ENCODE peak calls at places on chromosomes 4 and X, in six cellular contexts. L, Y, G, F, V and M are unnamed samples.
A peak's percentile ranks its signal among the peaks of the same experiment; 100 is the strongest.

GRCh38 chr4:88033309-88033708 is 25.9 kb downstream of the PKD2 start:
- DNase-seq in L (peak; percentile 71), Y (peak; percentile 51), G (peak; percentile 71), F (peak; percentile 34), V (peak; percentile 74), M (peak; percentile 24)

GRCh38 chrX:31590581-31591113 is 518.8 kb upstream of the FTHL17 start:
- DNase-seq in L (no peak), Y (peak; percentile 69), G (peak; percentile 0), F (no peak), V (peak; percentile 11), M (no peak)

GRCh38 chrX:17374619-17375360 is at the start of gene NHS:
- DNase-seq in L (no peak), Y (peak; percentile 75), G (no peak), F (peak; percentile 61), V (peak; percentile 83), M (peak; percentile 73)

GRCh38 chr4:7204656-7205387 is 12.5 kb downstream of the SORCS2 start:
- DNase-seq in L (no peak), Y (no peak), G (no peak), F (no peak), V (no peak), M (no peak)

GRCh38 chr4:47664051-47664826 is 173.6 kb downstream of the CORIN start:
- DNase-seq in L (no peak), Y (no peak), G (no peak), F (no peak), V (no peak), M (no peak)

GRCh38 chrX:17591741-17592110 is 145.6 kb upstream of the SCML1 start:
- DNase-seq in L (peak; percentile 55), Y (peak; percentile 85), G (no peak), F (no peak), V (peak; percentile 62), M (peak; percentile 65)

GRCh38 chr4:3372933-3373465 is 68.8 kb upstream of the HGFAC start:
- DNase-seq in L (no peak), Y (peak; percentile 54), G (no peak), F (no peak), V (no peak), M (no peak)

GRCh38 chrX:103362504-103362903 is 6.2 kb downstream of the TCEAL9 start:
- DNase-seq in L (no peak), Y (peak; percentile 57), G (peak; percentile 75), F (no peak), V (peak; percentile 54), M (no peak)

GRCh38 chr4:75025432-75025831 is 92.5 kb downstream of the PARM1 start:
- DNase-seq in L (no peak), Y (no peak), G (no peak), F (no peak), V (no peak), M (no peak)

GRCh38 chrX:119565110-119565663 is at the start of gene STEEP1:
- DNase-seq in L (peak; percentile 93), Y (peak; percentile 93), G (peak; percentile 87), F (peak; percentile 86), V (peak; percentile 93), M (peak; percentile 84)

GRCh38 chr4:148021706-148022105 is 289.8 kb downstream of the ARHGAP10 start:
- DNase-seq in L (no peak), Y (no peak), G (no peak), F (no peak), V (no peak), M (no peak)

GRCh38 chr4:123043013-123043412 is 120.6 kb upstream of the NUDT6 start:
- DNase-seq in L (no peak), Y (no peak), G (no peak), F (peak; percentile 3), V (no peak), M (no peak)

GRCh38 chrX:153953342-153953830 is 8.9 kb upstream of the RENBP start:
- DNase-seq in L (peak; percentile 56), Y (peak; percentile 47), G (peak; percentile 14), F (no peak), V (peak; percentile 64), M (peak; percentile 70)

GRCh38 chr4:6576512-6576911 is 1.5 kb downstream of the MAN2B2 start:
- DNase-seq in L (no peak), Y (no peak), G (no peak), F (no peak), V (peak; percentile 74), M (peak; percentile 87)

GRCh38 chrX:40938418-40938817 is 146.8 kb upstream of the USP9X start:
- DNase-seq in L (no peak), Y (peak; percentile 59), G (no peak), F (no peak), V (peak; percentile 33), M (no peak)

GRCh38 chr4:111475001-111475400 is 670.3 kb upstream of the FAM241A start:
- DNase-seq in L (no peak), Y (peak; percentile 28), G (peak; percentile 17), F (peak; percentile 38), V (peak; percentile 52), M (peak; percentile 7)

GRCh38 chr4:56186808-56187523 is 200.3 kb downstream of the AASDH start:
- DNase-seq in L (no peak), Y (no peak), G (no peak), F (no peak), V (no peak), M (no peak)

GRCh38 chr4:56182356-56182755 is 204.9 kb downstream of the AASDH start:
- DNase-seq in L (no peak), Y (no peak), G (no peak), F (no peak), V (no peak), M (no peak)

GRCh38 chr4:56181140-56181950 is 205.9 kb downstream of the AASDH start:
- DNase-seq in L (no peak), Y (peak; percentile 45), G (no peak), F (peak; percentile 23), V (no peak), M (no peak)

GRCh38 chr4:56184214-56184613 is 203.1 kb downstream of the AASDH start:
- DNase-seq in L (no peak), Y (no peak), G (no peak), F (no peak), V (no peak), M (no peak)

GRCh38 chr4:56183344-56183959 is 203.8 kb downstream of the AASDH start:
- DNase-seq in L (peak; percentile 45), Y (no peak), G (no peak), F (no peak), V (no peak), M (no peak)
- H2AFZ ChIP-seq in L (peak overlapping the region; percentile 73), Y (no peak overlapping the region), G (peak overlapping the region; percentile 42), F (no peak overlapping the region), V (no peak overlapping the region), M (no peak overlapping the region)

GRCh38 chr4:14566518-14566917 is 435.8 kb upstream of the CPEB2 start:
- DNase-seq in L (peak; percentile 73), Y (peak; percentile 50), G (no peak), F (no peak), V (peak; percentile 54), M (no peak)
- H2AFZ ChIP-seq in L (no peak overlapping the region), Y (no peak overlapping the region), G (no peak overlapping the region), F (no peak overlapping the region), V (no peak overlapping the region), M (no peak overlapping the region)

GRCh38 chrX:13092455-13092941 is 48.1 kb upstream of the FAM9C start:
- DNase-seq in L (no peak), Y (no peak), G (no peak), F (no peak), V (no peak), M (peak; percentile 38)
- H2AFZ ChIP-seq in L (no peak overlapping the region), Y (no peak overlapping the region), G (no peak overlapping the region), F (no peak overlapping the region), V (no peak overlapping the region), M (no peak overlapping the region)

GRCh38 chr4:100948911-100949310 is 398.4 kb downstream of the PPP3CA start:
- DNase-seq in L (no peak), Y (peak; percentile 21), G (no peak), F (no peak), V (no peak), M (no peak)
- H2AFZ ChIP-seq in L (no peak overlapping the region), Y (no peak overlapping the region), G (no peak overlapping the region), F (no peak overlapping the region), V (no peak overlapping the region), M (no peak overlapping the region)

GRCh38 chr4:26029512-26030131 is 115.6 kb downstream of the SMIM20 start:
- DNase-seq in L (no peak), Y (no peak), G (no peak), F (no peak), V (no peak), M (no peak)

GRCh38 chr4:26030780-26031179 is 116.8 kb downstream of the SMIM20 start:
- DNase-seq in L (no peak), Y (no peak), G (no peak), F (no peak), V (no peak), M (no peak)

GRCh38 chr4:26030260-26030667 is 116.2 kb downstream of the SMIM20 start:
- DNase-seq in L (no peak), Y (no peak), G (no peak), F (no peak), V (no peak), M (no peak)

GRCh38 chr4:26028793-26029511 is 114.9 kb downstream of the SMIM20 start:
- DNase-seq in L (peak; percentile 40), Y (peak; percentile 57), G (peak; percentile 27), F (no peak), V (no peak), M (peak; percentile 24)

GRCh38 chr4:26028133-26028792 is 114.2 kb downstream of the SMIM20 start:
- DNase-seq in L (no peak), Y (no peak), G (no peak), F (no peak), V (no peak), M (no peak)
- H2AFZ ChIP-seq in L (no peak overlapping the region), Y (no peak overlapping the region), G (no peak overlapping the region), F (no peak overlapping the region), V (no peak overlapping the region), M (no peak overlapping the region)

GRCh38 chrX:91435465-91435864 is 826 bp downstream of the PABPC5 start:
- DNase-seq in L (no peak), Y (peak; percentile 1), G (no peak), F (no peak), V (no peak), M (no peak)

DNA sequence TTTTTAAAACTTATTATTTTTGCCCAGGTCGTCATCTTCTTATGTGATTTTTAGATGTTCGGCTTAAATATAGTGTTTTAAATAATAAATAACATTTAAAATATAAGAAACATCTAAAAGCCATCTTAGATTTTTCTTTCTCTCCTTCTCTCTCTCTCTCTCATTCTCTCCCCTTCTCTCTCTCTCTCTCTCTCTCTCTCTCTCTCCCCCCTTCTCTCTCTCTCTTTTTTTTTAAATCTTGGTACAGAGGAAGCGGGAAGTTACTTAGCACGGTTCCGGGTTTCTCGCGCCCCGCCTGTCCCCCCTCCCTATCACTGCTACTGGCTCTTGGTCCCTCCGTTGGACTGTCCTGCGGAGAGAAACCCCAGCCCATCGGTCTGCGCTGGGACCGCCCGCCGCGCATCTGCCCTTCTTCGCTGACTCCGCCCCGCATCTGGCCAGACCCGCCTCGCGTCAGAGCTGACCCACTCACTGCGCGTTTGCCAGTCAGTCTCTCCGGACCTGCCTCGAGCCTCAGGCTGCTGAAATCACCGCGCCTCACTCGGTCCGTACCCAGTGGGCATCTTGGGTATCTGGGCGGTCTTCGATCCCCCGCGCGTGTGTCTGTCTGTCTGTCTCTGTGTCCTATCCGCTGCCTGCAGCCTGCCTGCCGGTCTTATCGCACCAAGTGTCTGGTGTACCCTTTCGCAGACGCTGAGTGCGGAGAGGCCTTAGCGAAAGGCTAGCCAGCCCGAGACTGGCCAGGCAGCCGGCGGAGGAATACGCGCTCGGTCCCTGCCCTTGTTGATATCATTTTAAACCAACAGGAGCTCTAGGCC is at the start of gene PABPC5:
- DNase-seq in L (no peak), Y (peak; percentile 86), G (no peak), F (no peak), V (peak; percentile 63), M (no peak)
- H2AFZ ChIP-seq in L (no peak within 1 kb of the TSS), Y (peak within 1 kb of the TSS; percentile 82), G (no peak within 1 kb of the TSS), F (no peak within 1 kb of the TSS), V (peak within 1 kb of the TSS; percentile 92), M (no peak within 1 kb of the TSS)